ENCODE peak calls at places on chromosomes 3 and 15, in ten cellular contexts. O, J, A, Y, M, I, W, Z, X and S are unnamed samples.

GRCh38 chr15:50148362-50148963 is 29.4 kb upstream of the ATP8B4 start:
- DNase-seq in I (no peak), Z (no peak), A (peak; percentile 74), J (no peak), W (peak; percentile 69), X (no peak), M (peak; percentile 51), Y (peak; percentile 37), O (no peak), S (no peak)

GRCh38 chr15:38050529-38050928 is 116.1 kb downstream of the TMCO5A start:
- DNase-seq in X (no peak), Y (no peak), W (peak; percentile 52), J (no peak), Z (no peak), M (peak; percentile 71), O (no peak), I (no peak), A (peak; percentile 92), S (no peak)

GRCh38 chr15:74389115-74390048 is 21.9 kb upstream of the CYP11A1 start:
- DNase-seq in W (no peak), I (no peak), J (no peak), X (no peak), O (no peak), A (no peak), Z (no peak), M (no peak), Y (no peak), S (no peak)

GRCh38 chr15:83018477-83018876 is 7.0 kb upstream of the C15orf40 start:
- DNase-seq in O (no peak), Z (no peak), I (no peak), J (no peak), Y (no peak), A (no peak), W (no peak), M (peak; percentile 8), X (no peak), S (no peak)

GRCh38 chr15:57156210-57156887 is 220.0 kb upstream of the CGNL1 start:
- DNase-seq in Y (no peak), M (no peak), J (no peak), O (no peak), A (no peak), I (no peak), W (peak; percentile 21), Z (no peak), X (no peak), S (no peak)

GRCh38 chr3:37040231-37040630 is 46.9 kb downstream of the MLH1 start:
- DNase-seq in W (peak; percentile 26), A (peak; percentile 24), X (no peak), O (no peak), Y (no peak), I (no peak), M (peak; percentile 29), J (no peak), Z (no peak), S (no peak)

GRCh38 chr3:183275418-183275817 is 22.4 kb downstream of the B3GNT5 start:
- DNase-seq in J (no peak), I (no peak), Y (no peak), M (peak; percentile 67), W (peak; percentile 82), A (peak; percentile 95), Z (no peak), O (no peak), X (no peak), S (no peak)

GRCh38 chr3:15339786-15340215 is 7.4 kb upstream of the SH3BP5 start:
- DNase-seq in Y (no peak), J (no peak), Z (peak; percentile 57), X (peak; percentile 47), I (no peak), O (no peak), W (peak; percentile 63), M (peak; percentile 69), A (peak; percentile 70), S (no peak)

DNA sequence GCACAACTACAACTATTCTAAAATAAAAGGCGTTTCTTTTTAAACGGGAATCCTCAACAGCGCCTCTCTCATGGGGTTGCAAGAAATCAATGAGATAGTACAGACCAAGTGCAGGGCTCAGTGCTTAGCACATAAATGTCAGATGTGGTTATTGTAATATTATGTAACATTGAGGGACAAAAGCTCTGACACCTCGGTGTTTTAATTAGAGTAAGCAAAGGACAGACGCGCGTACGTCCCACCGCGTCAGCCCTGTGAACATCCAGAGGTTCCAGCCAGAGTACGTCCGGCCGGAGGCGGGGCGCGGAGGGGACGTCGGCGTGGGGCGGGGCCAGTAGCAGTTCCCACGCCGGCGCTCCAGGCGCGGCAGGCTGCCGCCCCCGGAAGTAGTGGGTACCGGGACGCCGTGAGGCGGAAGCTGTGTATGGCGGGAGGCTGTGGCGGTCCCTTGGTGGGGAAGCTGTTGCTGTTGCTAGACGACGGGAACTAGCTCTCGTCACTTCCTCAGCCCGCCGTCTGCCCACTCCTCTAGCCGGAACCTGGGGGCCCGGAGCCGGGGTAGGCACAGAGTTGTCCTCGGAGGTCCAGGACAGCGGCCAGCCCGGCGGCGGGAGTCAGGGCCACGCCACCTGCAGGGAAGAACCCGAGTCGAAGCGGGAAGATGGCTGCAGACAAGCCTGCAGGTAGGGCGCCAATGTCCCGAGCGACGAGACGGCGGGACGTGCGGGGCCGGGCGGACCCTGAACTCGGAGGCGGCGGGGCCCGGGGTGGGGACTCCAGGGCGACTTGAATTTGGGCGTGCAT is at the start of gene CNOT10:
- DNase-seq in Z (peak; percentile 95), Y (peak; percentile 62), I (peak; percentile 89), X (peak; percentile 52), W (peak; percentile 96), M (peak; percentile 90), O (peak; percentile 92), J (peak; percentile 95), A (peak; percentile 90), S (peak; percentile 71)
- TF ChIP-seq CTCF in Z (no peak), Y (peak; percentile 28), I (peak; percentile 42), X (peak; percentile 26), W (no peak), M (peak; percentile 7), O (no peak), J (no peak), A (no peak), S (no peak)

DNA sequence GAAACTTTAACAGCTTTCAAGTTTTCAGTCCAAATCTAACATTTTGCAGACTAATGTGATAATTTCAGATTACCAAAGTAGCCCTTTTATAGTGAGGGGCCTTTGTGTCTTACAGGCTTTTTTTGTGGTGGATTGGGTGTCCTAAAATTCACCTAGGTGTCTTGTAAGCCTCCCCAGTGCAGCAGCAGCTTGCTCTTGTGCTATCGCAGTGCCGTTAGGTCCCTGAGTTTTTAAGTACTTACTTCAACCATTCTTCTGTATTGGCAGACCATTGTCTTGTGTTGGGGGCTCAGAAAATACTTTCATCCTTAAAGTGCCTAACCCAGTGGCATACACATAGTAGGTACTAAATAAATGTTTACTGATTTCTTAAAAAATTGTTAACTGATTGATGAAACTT is 2.1 kb downstream of the PDE8A start:
- DNase-seq in I (no peak), M (no peak), W (no peak), Z (no peak), Y (no peak), A (no peak), X (no peak), O (no peak), J (no peak), S (no peak)
- H3K4me3 ChIP-seq in I (no peak overlapping the region), M (peak overlapping the region; percentile 78), W (no peak overlapping the region), Z (no peak overlapping the region), Y (peak overlapping the region; percentile 71), A (no peak overlapping the region), X (no peak overlapping the region), O (no peak overlapping the region), J (no peak overlapping the region), S (peak overlapping the region; percentile 70)

GRCh38 chr3:72974956-72975355 is 21.7 kb upstream of the PPP4R2 start:
- DNase-seq in M (no peak), Y (no peak), I (no peak), A (no peak), J (no peak), O (no peak), X (no peak), Z (no peak), W (no peak), S (no peak)

GRCh38 chr3:72977463-72977862 is 19.1 kb upstream of the PPP4R2 start:
- DNase-seq in Z (no peak), O (no peak), J (no peak), M (no peak), A (no peak), W (no peak), Y (no peak), I (no peak), X (peak; percentile 45), S (no peak)

GRCh38 chr3:72973786-72974185 is 22.8 kb upstream of the PPP4R2 start:
- DNase-seq in X (no peak), M (no peak), Z (no peak), J (no peak), Y (no peak), A (no peak), I (no peak), O (no peak), W (no peak), S (no peak)

GRCh38 chr3:72976182-72976825 is 20.3 kb upstream of the PPP4R2 start:
- DNase-seq in J (no peak), Y (no peak), A (peak; percentile 89), M (peak; percentile 23), O (no peak), X (peak; percentile 52), Z (no peak), W (no peak), I (no peak), S (no peak)

DNA sequence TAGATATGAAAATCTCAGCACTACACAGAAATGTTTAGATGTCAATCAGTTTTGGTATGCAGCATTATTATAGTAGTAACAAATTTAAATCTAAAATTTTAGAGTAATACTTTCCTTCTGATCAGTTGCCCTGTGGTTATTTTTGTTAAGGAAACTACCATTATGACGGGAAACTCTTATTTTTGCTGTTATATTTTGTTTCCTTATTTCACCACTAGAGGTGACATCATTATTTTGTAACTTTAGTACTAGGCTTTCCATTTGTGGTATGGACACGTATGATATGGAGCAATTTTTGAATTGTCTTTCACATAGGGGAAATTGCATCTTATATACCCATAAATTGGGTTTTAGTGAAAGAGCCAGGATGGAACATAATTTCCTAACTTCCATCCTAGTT is 19.6 kb upstream of the PPP4R2 start:
- DNase-seq in I (no peak), O (no peak), Y (no peak), M (no peak), W (no peak), A (peak; percentile 71), Z (peak; percentile 65), J (no peak), X (no peak), S (no peak)
- TF ChIP-seq CTCF in I (no peak), O (no peak), Y (no peak), M (no peak), W (no peak), A (no peak), Z (no peak), J (no peak), X (no peak), S (no peak)

DNA sequence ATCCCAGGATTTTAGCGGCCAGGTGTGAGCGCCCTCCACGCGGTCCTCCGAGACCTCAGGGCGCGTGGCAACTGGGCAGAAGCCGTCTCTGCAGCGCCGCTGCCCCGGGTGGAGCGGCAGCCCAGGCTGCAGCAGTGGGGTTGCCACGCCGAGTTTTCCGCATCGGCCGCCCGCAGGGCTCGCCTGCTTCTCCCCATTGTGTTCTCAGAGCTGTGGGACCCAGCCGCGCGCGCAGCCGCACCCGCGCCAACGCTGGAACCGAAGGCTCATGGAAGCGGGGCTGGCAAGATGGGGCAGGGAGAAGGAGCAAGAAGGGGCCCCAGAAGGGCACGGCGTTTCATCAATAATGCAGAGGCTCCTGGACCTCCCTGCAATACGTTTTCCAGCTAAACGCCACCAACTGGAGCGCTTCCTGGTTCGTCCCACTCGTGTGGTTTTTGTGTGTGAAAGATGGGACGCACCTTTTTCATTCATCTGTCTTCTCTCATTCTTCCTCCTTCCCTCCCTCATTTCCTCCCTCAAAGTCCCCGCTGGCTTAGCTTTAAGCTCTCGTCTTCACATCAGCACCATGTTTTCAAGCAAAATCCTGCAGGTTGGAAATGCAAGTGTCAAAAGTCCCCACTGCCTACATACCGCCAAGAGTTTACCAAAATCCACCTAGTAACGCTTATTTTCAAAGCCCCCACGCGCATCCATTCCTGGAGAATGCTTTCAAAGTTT is 1.2 kb downstream of the ROBO1 start:
- DNase-seq in W (peak; percentile 9), O (no peak), Y (no peak), A (peak; percentile 2), Z (no peak), M (no peak), J (no peak), I (no peak), X (no peak), S (no peak)
- H3K4me3 ChIP-seq in W (peak overlapping the region; percentile 57), O (no peak overlapping the region), Y (no peak overlapping the region), A (peak overlapping the region; percentile 13), Z (no peak overlapping the region), M (no peak overlapping the region), J (no peak overlapping the region), I (peak overlapping the region; percentile 20), X (no peak overlapping the region), S (no peak overlapping the region)